ENCODE peak calls at places on chromosomes 13 and 19, in eight cellular contexts. W is AG09319, N is thoracic aorta, J is fibroblast of the aortic adventitia, V is A673, G is cardiac muscle cell, F is ascending aorta, M is HFF-Myc. T is an unnamed sample.

GRCh38 chr19:49555600-49556411 is 24.6 kb downstream of the NOSIP start:
- DNase-seq in G (peak), M (no peak), F (peak), W (no peak), V (peak), N (no peak), J (peak), T (peak)

GRCh38 chr13:33271759-33272158 is 13.8 kb downstream of the STARD13 start:
- DNase-seq in G (no peak), V (no peak), N (no peak), F (no peak), M (no peak), J (no peak), W (no peak), T (no peak)

GRCh38 chr13:111267784-111268183 is 52.7 kb upstream of the TEX29 start:
- DNase-seq in N (no peak), V (no peak), J (peak), W (no peak), G (no peak), F (no peak), M (no peak), T (no peak)

GRCh38 chr19:2327773-2328400 is 499 bp downstream of the LSM7 start:
- DNase-seq in W (peak), F (no peak), N (peak), G (peak), J (peak), M (no peak), V (peak), T (no peak)

GRCh38 chr13:107271226-107271625 is 703.3 kb upstream of the ARGLU1 start:
- DNase-seq in V (peak), G (peak), F (no peak), M (no peak), N (no peak), J (peak), W (no peak), T (peak)

GRCh38 chr13:72295173-72295572 is 428.2 kb upstream of the DACH1 start:
- DNase-seq in M (no peak), G (peak), J (peak), W (no peak), F (no peak), V (no peak), N (no peak), T (no peak)

GRCh38 chr19:34209726-34210125 is 37.4 kb downstream of the LSM14A start:
- DNase-seq in V (no peak), N (no peak), G (no peak), J (no peak), W (no peak), M (no peak), F (no peak), T (no peak)

GRCh38 chr19:6042776-6043726 is 65.1 kb upstream of the RANBP3 start:
- DNase-seq in J (no peak), V (no peak), W (no peak), G (no peak), F (peak), M (no peak), N (no peak), T (no peak)

GRCh38 chr13:27638521-27638920 is 16.8 kb downstream of the POLR1D start:
- DNase-seq in N (no peak), W (no peak), G (peak), F (no peak), V (no peak), J (peak), M (no peak), T (no peak)

GRCh38 chr13:24906268-24906667 is 142.3 kb downstream of the RNF17 start:
- DNase-seq in W (no peak), N (no peak), V (no peak), F (no peak), M (no peak), G (no peak), J (no peak), T (no peak)

GRCh38 chr19:18995804-18996241 is 37.5 kb downstream of the SUGP2 start:
- DNase-seq in N (no peak), W (peak), G (peak), J (peak), M (peak), F (no peak), V (peak), T (peak)

GRCh38 chr13:48818495-48818961 is 157.2 kb upstream of the FNDC3A start:
- DNase-seq in J (peak), G (peak), N (no peak), V (peak), W (peak), F (peak), M (peak), T (no peak)

GRCh38 chr19:38265213-38265861 is 964 bp downstream of the SPINT2 start:
- DNase-seq in V (no peak), J (no peak), W (no peak), G (no peak), F (peak), N (no peak), M (no peak), T (no peak)
- TF ChIP-seq CTCF in V (no peak), J (no peak), W (no peak), G (no peak), F (no peak), N (peak), M (no peak), T (peak)

GRCh38 chr19:36113895-36114762 is 546 bp downstream of the POLR2I start:
- DNase-seq in M (no peak), J (peak), W (no peak), F (peak), G (peak), N (no peak), V (no peak), T (no peak)
- TF ChIP-seq CTCF in M (peak), J (no peak), W (no peak), F (no peak), G (no peak), N (no peak), V (no peak), T (peak)

GRCh38 chr13:23609414-23610186 is 39.4 kb downstream of the TNFRSF19 start:
- DNase-seq in F (no peak), W (no peak), M (peak), V (peak), G (peak), J (peak), N (no peak), T (no peak)
- TF ChIP-seq CTCF in F (no peak), W (no peak), M (no peak), V (no peak), G (no peak), J (no peak), N (no peak), T (no peak)

GRCh38 chr13:108915634-108916497 is 286.5 kb downstream of the MYO16 start:
- DNase-seq in W (peak), G (peak), J (peak), F (peak), V (peak), N (peak), M (peak), T (peak)

GRCh38 chr13:108911807-108912206 is 282.4 kb downstream of the MYO16 start:
- DNase-seq in W (no peak), N (no peak), J (no peak), G (no peak), V (no peak), M (no peak), F (no peak), T (no peak)

GRCh38 chr13:108917581-108917980 is 288.2 kb downstream of the MYO16 start:
- DNase-seq in J (peak), G (peak), F (no peak), N (no peak), W (no peak), V (no peak), M (peak), T (no peak)

GRCh38 chr13:108919036-108919907 is 289.9 kb downstream of the MYO16 start:
- DNase-seq in J (no peak), W (peak), F (no peak), M (no peak), G (no peak), V (no peak), N (no peak), T (no peak)

GRCh38 chr13:108915095-108915633 is 285.8 kb downstream of the MYO16 start:
- DNase-seq in F (no peak), W (no peak), M (peak), V (peak), J (peak), N (no peak), G (peak), T (no peak)
- TF ChIP-seq CTCF in F (peak), W (peak), M (peak), V (peak), J (peak), N (peak), G (peak), T (peak)

GRCh38 chr19:42424712-42425131 is 2.5 kb downstream of the LIPE start:
- DNase-seq in F (peak), J (no peak), W (no peak), V (no peak), N (no peak), G (no peak), M (no peak), T (no peak)
- TF ChIP-seq CTCF in F (no peak), J (no peak), W (no peak), V (peak), N (no peak), G (peak), M (peak), T (peak)

GRCh38 chr13:19023115-19023514 is 158.5 kb downstream of the TUBA3C start:
- DNase-seq in N (no peak), G (no peak), M (no peak), F (no peak), V (no peak), J (no peak), W (no peak), T (no peak)
- TF ChIP-seq CTCF in N (no peak), G (no peak), M (no peak), F (no peak), V (no peak), J (no peak), W (no peak), T (no peak)

DNA sequence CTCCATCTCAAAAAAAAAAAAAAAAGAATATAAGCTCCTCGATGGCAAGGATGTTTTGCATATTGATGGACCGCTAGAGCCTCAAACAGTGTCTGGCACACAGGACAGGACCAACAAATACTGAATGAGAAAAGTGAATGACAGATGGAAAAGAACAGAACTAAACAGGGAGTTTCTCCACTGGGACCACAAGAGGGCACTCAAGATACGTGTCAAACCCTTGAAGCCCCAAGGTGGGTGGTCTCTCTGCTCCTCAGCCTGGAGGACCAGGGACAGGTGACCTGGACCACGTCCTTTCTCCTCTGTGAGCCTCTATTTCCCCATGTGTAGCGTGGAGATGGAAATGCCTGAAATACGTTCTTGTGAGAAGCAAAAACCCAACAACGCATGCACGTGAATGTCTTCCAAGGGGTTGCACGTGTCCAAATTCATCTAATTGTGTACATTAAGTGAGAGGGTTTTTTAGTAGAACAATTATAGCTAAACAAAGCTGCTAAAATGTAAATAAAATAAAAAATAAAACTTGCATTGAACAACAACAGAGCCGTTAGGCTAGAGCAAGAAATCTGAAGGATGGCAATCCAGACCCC is 5.7 kb upstream of the CDC42EP5 start:
- DNase-seq in W (no peak), F (no peak), N (no peak), J (peak), M (no peak), V (peak), G (peak), T (peak)
- TF ChIP-seq CTCF in W (peak), F (peak), N (peak), J (peak), M (peak), V (peak), G (peak), T (peak)

T was measured in neural crest cell.